ENCODE peak calls at places on chromosomes 6 and 20, in nine cellular contexts. T is brain microvascular endothelial cell, A is Peyer's patch, F is IMR-90, K is GM06990, J is uterus, B is breast epithelium, R is Panc1, P is fibroblast of lung. L is an unnamed sample. For H3K36me3, the result is how much of the 10 kb centered on the place peaks cover.

GRCh38 chr20:3727333-3728035 is 5.0 kb upstream of the HSPA12B start:
- DNase-seq in J (peak), T (no peak), P (peak), A (no peak), K (no peak), R (no peak), F (peak), B (no peak), L (no peak)

GRCh38 chr6:27327023-27327742 is 15.1 kb upstream of the POM121L2 start:
- DNase-seq in F (no peak), K (no peak), J (no peak), B (no peak), T (no peak), P (no peak), A (no peak), R (no peak), L (no peak)

GRCh38 chr20:47681977-47682812 is 103.1 kb downstream of the SULF2 start:
- DNase-seq in B (no peak), R (no peak), T (no peak), A (no peak), F (no peak), J (peak), P (peak), K (no peak), L (no peak)

GRCh38 chr20:3330046-3330741 is 77.3 kb downstream of the DNAAF9 start:
- DNase-seq in F (peak), K (no peak), B (no peak), T (no peak), R (no peak), P (peak), J (no peak), A (no peak), L (no peak)

GRCh38 chr6:160004018-160004417 is 35.1 kb downstream of the IGF2R start:
- DNase-seq in K (no peak), T (no peak), F (no peak), P (no peak), R (no peak), A (no peak), B (no peak), J (no peak), L (no peak)

GRCh38 chr6:148608211-148608951 is 138.4 kb upstream of the UST start:
- DNase-seq in J (no peak), R (no peak), K (no peak), F (peak), A (no peak), T (no peak), P (peak), B (no peak), L (no peak)

GRCh38 chr6:129980821-129981220 is 37.6 kb upstream of the L3MBTL3 start:
- DNase-seq in T (no peak), F (no peak), K (no peak), P (no peak), A (no peak), B (no peak), J (no peak), R (no peak), L (no peak)

GRCh38 chr6:154252676-154253075 is 103.9 kb downstream of the IPCEF1 start:
- DNase-seq in T (no peak), F (no peak), P (peak), J (no peak), R (no peak), K (no peak), A (no peak), B (no peak), L (no peak)

GRCh38 chr6:135877666-135878065 is 26.2 kb downstream of the PDE7B start:
- DNase-seq in F (no peak), P (no peak), T (no peak), R (no peak), K (no peak), B (no peak), A (no peak), J (no peak), L (no peak)

GRCh38 chr6:108492131-108492766 is 68.5 kb upstream of the FOXO3 start:
- DNase-seq in K (peak), P (peak), A (no peak), B (no peak), F (peak), T (peak), J (no peak), R (peak), L (peak)

GRCh38 chr6:95601133-95601532 is 23.8 kb downstream of the MANEA start:
- DNase-seq in A (no peak), J (no peak), R (no peak), B (no peak), K (no peak), P (peak), F (peak), T (peak), L (no peak)

GRCh38 chr6:71400852-71401251 is 112.2 kb downstream of the OGFRL1 start:
- DNase-seq in A (no peak), T (no peak), K (no peak), F (peak), P (no peak), J (no peak), B (no peak), R (no peak), L (no peak)

GRCh38 chr20:61437280-61438206 is 185.5 kb downstream of the CDH4 start:
- DNase-seq in R (no peak), A (no peak), K (no peak), F (peak), J (no peak), B (no peak), T (peak), P (peak), L (peak)

GRCh38 chr6:160792711-160793110 is 90.7 kb downstream of the PLG start:
- DNase-seq in P (no peak), B (no peak), F (no peak), K (no peak), J (no peak), R (no peak), T (no peak), A (no peak), L (no peak)

GRCh38 chr6:107698146-107698545 is 126.0 kb downstream of the SCML4 start:
- DNase-seq in B (no peak), R (no peak), A (no peak), F (peak), P (peak), K (no peak), T (peak), J (no peak), L (no peak)

GRCh38 chr6:112223070-112223861 is 31.1 kb downstream of the LAMA4 start:
- DNase-seq in T (peak), K (no peak), A (no peak), B (no peak), P (peak), F (peak), R (no peak), J (peak), L (no peak)

GRCh38 chr20:38485041-38485440 is 12.4 kb downstream of the RALGAPB start:
- DNase-seq in J (no peak), K (no peak), T (no peak), B (no peak), F (no peak), P (no peak), R (no peak), A (no peak), L (no peak)

GRCh38 chr6:79810878-79811277 is 136.5 kb downstream of the ELOVL4 start:
- DNase-seq in T (no peak), B (no peak), J (no peak), K (no peak), R (no peak), P (no peak), F (no peak), A (no peak), L (no peak)

GRCh38 chr20:2314759-2315439 is 19.1 kb downstream of the TGM3 start:
- DNase-seq in J (no peak), K (no peak), P (peak), T (no peak), F (peak), R (no peak), A (peak), B (no peak), L (no peak)

DNA sequence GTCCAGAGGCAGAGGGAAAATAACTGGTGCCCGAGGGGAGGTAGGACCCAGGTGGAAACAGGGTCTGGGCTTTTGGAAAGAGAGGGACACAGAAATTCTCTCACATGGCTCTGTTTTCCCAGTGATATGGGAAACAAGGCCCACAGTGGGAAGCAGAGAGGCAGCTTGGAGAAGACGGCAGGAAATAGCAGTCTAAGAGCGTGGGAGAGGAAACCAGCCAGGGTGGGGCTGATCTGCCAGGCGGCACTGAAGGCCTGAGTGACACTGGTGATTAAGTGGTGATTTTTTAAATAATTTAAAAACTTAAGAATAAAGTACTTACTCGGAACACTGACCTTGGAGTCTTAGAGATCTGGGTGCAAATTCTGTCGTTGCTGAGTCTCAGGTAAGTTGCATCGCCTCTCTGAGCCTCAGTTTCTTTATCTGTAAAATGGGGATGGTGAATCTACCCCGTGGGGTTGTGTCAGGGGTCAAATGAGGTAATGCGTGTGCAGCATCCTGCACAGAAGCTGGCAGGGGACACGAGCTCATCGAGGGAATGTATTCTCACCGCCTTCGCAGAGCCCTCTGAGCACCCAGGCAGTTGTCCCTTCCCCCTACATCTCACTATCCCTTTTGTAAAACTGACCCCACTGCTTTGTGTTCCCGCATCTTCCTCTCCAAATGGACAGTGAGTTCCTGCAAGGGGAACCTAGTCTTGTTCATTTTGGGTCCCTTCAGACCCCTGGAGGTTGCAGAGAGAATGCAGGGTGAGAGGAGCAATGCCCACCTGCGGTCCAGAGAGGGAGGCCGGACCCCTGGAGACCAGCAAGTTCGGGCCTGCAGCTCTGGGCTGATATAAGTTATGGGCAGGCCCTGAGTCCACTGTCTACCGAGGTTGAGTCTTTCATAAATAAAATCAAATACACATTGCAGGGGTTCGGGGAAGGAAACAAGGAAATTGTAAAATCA is 228.6 kb upstream of the PMEPA1 start:
- DNase-seq in P (no peak), F (no peak), R (no peak), K (no peak), A (no peak), B (no peak), T (peak), J (no peak), L (no peak)
- TF ChIP-seq CTCF in P (no peak), F (no peak), R (no peak), K (no peak), A (no peak), B (no peak), T (peak), J (no peak), L (no peak)

DNA sequence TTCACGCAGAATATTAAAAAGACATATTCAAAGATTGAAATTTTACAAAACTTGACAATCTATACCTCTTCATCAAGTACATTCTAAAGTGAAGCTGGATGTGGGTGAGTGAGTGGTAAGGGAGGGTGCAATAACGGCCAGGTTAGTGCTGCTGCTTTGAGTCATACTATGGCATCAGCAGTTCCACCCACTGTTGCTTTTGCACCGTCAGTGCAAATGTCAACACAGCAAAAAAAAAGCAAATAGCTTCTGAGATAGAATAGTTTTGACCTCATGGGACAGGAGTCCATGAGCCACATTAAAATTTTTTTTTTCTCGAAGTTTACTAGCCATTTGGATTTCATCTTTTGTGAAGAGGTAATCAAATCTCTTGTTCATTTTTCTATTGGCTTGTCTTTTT is 31.8 kb downstream of the PSMF1 start:
- DNase-seq in A (peak), T (no peak), B (no peak), K (no peak), F (peak), J (no peak), P (peak), R (peak), L (no peak)
- H3K36me3 ChIP-seq in A (under half), T (under half), B (under half), K (under half), F (under half), J (under half), P (under half), R (under half), L (under half)

GRCh38 chr20:56843817-56844216 is 214.7 kb downstream of the TFAP2C start:
- DNase-seq in T (no peak), P (no peak), R (no peak), A (no peak), J (no peak), B (no peak), F (no peak), K (no peak), L (no peak)
- TF ChIP-seq CTCF in T (peak), P (no peak), R (no peak), A (no peak), J (no peak), B (no peak), F (no peak), K (no peak), L (peak)

GRCh38 chr20:41482647-41483552 is 116.3 kb upstream of the EMILIN3 start:
- DNase-seq in F (peak), T (peak), J (no peak), B (no peak), R (no peak), A (no peak), P (peak), K (no peak), L (no peak)
- H3K36me3 ChIP-seq in F (under half), T (under half), J (under half), B (under half), R (under half), A (under half), P (under half), K (under half), L (under half)

GRCh38 chr6:33404884-33405283 is 5.9 kb upstream of the PHF1 start:
- DNase-seq in P (no peak), T (no peak), B (no peak), R (no peak), K (no peak), A (no peak), F (no peak), J (no peak), L (no peak)

GRCh38 chr6:33410050-33410710 is 634 bp upstream of the PHF1 start:
- DNase-seq in P (peak), T (peak), F (peak), K (peak), J (peak), B (peak), R (peak), A (peak), L (peak)

GRCh38 chr6:33405541-33405940 is 5.3 kb upstream of the PHF1 start:
- DNase-seq in A (no peak), R (no peak), K (no peak), B (no peak), T (no peak), J (no peak), F (no peak), P (no peak), L (no peak)

GRCh38 chr6:33406161-33406560 is 4.7 kb upstream of the PHF1 start:
- DNase-seq in R (no peak), A (no peak), T (no peak), J (no peak), P (no peak), K (no peak), B (no peak), F (no peak), L (no peak)

GRCh38 chr6:33407132-33407718 is 3.6 kb upstream of the PHF1 start:
- DNase-seq in A (no peak), T (no peak), P (peak), F (peak), R (no peak), K (no peak), B (no peak), J (no peak), L (no peak)
- TF ChIP-seq CTCF in A (no peak), T (peak), P (peak), F (peak), R (no peak), K (peak), B (no peak), J (peak), L (no peak)

DNA sequence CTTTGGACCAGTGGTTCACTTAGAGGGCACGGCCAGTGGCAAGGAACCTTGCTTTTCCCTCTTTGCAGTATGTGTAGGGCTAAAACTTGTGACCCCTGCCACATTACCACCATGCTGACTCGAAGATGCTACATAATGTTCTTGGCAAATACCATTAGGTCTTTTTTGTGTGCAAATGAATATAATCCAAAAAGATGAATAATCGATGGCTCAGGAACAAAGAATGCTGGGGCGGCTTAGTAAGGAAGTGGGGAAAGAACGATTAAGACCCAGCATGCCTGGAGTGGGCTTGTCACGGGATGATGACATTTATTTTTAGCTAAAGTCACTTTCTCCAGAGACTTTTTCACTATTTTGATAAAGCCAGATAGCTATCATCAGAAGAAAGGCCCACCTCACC is 23.1 kb downstream of the CMTR1 start:
- DNase-seq in F (peak), P (peak), K (no peak), R (no peak), A (no peak), T (peak), J (no peak), B (no peak), L (no peak)
- H3K36me3 ChIP-seq in F (under half), P (under half), K (under half), R (under half), A (under half), T (under half), J (under half), B (under half), L (under half)

DNA sequence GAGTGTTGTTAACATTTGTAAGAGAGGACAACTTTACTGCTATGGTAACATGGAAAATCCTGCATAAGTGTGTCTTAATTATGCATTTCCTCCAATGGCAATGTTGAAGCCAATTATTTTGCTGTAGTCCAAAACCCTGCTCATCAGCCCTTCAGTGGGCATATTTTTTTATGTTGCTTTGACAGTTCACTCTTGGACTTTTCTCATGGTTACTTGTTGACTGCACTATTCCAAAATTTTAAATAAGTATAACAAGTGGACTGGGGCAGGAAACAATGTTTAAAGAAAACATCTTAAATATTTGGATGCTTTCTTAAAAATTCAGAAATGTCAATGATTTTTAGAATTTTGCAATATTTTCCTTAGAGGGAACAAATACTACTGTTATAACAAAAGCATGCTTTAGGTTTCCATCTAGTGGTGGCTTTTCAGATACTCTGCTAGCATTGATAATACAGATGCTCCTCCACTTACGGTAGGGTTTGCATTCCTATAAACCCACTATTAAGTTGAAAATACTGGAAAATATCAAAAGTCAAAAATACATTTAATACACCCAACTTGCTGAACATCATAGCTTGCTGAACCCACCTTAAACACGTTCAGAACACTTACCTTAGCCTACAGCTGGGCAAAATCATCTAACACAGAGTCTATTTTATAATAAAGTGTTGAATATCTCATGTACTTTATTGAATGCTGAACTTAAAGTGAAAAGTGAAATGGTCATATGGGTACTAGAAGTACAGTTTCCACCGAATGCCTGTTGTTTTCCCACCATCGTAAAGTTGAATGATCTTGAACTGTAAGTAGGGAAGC is 86.4 kb downstream of the ADGRG6 start:
- DNase-seq in A (no peak), P (peak), R (no peak), J (no peak), B (no peak), T (peak), F (peak), K (peak), L (no peak)
- TF ChIP-seq CTCF in A (no peak), P (peak), R (peak), J (no peak), B (peak), T (peak), F (peak), K (peak), L (no peak)

GRCh38 chr6:101126501-101126900 is 245.4 kb upstream of the ASCC3 start:
- DNase-seq in J (no peak), P (no peak), R (no peak), B (no peak), A (no peak), K (no peak), T (no peak), F (no peak), L (no peak)
- H3K36me3 ChIP-seq in J (under half), P (under half), R (under half), B (under half), A (under half), K (under half), T (under half), F (under half), L (under half)

L was measured in prostate gland.